ENCODE peak calls at places on chromosomes 4 and X, in four cellular contexts. C, O, E and G are unnamed samples.

GRCh38 chr4:170001688-170002267 is 24.4 kb downstream of the MFAP3L start:
- DNase-seq in O (no peak), E (no peak), C (no peak), G (no peak)

GRCh38 chr4:190020790-190021717 is 6.0 kb downstream of the FRG2 start:
- DNase-seq in C (no peak), E (peak), O (no peak), G (no peak)

GRCh38 chrX:152632445-152633097 is 5.1 kb upstream of the GABRQ start:
- DNase-seq in C (no peak), O (no peak), E (peak), G (peak)

GRCh38 chr4:54268151-54268550 is 39.1 kb downstream of the PDGFRA start:
- DNase-seq in C (no peak), O (no peak), E (no peak), G (no peak)

GRCh38 chr4:15239866-15240265 is 188.0 kb upstream of the C1QTNF7 start:
- DNase-seq in O (no peak), C (no peak), E (no peak), G (peak)

GRCh38 chrX:81564851-81565250 is 362.9 kb downstream of the SH3BGRL start:
- DNase-seq in E (no peak), C (no peak), O (no peak), G (no peak)

GRCh38 chrX:13208281-13208935 is 111.4 kb downstream of the ATXN3L start:
- DNase-seq in C (no peak), E (no peak), O (no peak), G (no peak)

GRCh38 chrX:43633757-43634156 is 22.3 kb upstream of the MAOA start:
- DNase-seq in E (no peak), O (no peak), C (no peak), G (no peak)

GRCh38 chr4:121951570-121952110 is at the start of gene TRPC3:
- DNase-seq in O (peak), E (no peak), C (no peak), G (no peak)

GRCh38 chr4:180664766-180665368 is 1578.3 kb upstream of the TENM3 start:
- DNase-seq in C (peak), O (no peak), E (peak), G (peak)

GRCh38 chr4:98406819-98407218 is 145.6 kb downstream of the RAP1GDS1 start:
- DNase-seq in C (no peak), E (no peak), O (no peak), G (no peak)

GRCh38 chrX:78024349-78025108 is 55.1 kb upstream of the PGAM4 start:
- DNase-seq in C (no peak), E (no peak), O (no peak), G (no peak)

GRCh38 chr4:3516061-3516835 is 16.0 kb downstream of the LRPAP1 start:
- DNase-seq in E (no peak), O (no peak), C (no peak), G (no peak)

GRCh38 chr4:57148831-57149230 is 38.6 kb upstream of the IGFBP7 start:
- DNase-seq in E (peak), O (no peak), C (no peak), G (peak)

GRCh38 chr4:4693258-4693657 is 151.4 kb upstream of the STX18 start:
- DNase-seq in C (no peak), O (no peak), E (peak), G (no peak)

GRCh38 chr4:155007660-155008176 is 200.7 kb upstream of the NPY2R start:
- DNase-seq in O (no peak), C (no peak), E (peak), G (no peak)

GRCh38 chrX:82412851-82413250 is 1095.2 kb upstream of the POU3F4 start:
- DNase-seq in C (no peak), O (no peak), E (peak), G (no peak)

GRCh38 chr4:182695842-182696241 is 221.3 kb downstream of the DCTD start:
- DNase-seq in O (no peak), E (peak), C (no peak), G (no peak)

GRCh38 chr4:37837446-37837845 is 11.0 kb downstream of the PGM2 start:
- DNase-seq in C (no peak), E (no peak), O (no peak), G (peak)

GRCh38 chrX:29555465-29556091 is 659.8 kb upstream of the MAGEB2 start:
- DNase-seq in E (peak), C (no peak), O (no peak), G (no peak)

GRCh38 chr4:71568131-71568530 is 215.7 kb downstream of the GC start:
- DNase-seq in E (no peak), O (no peak), C (no peak), G (no peak)

GRCh38 chr4:122309988-122310626 is 68.7 kb upstream of the ADAD1 start:
- DNase-seq in C (no peak), O (no peak), E (peak), G (no peak)

GRCh38 chr4:1171306-1172227 is 816 bp downstream of the SPON2 start:
- DNase-seq in E (no peak), C (no peak), O (peak), G (no peak)

GRCh38 chr4:156710571-156711195 is 260.9 kb downstream of the PDGFC start:
- DNase-seq in O (no peak), C (no peak), E (peak), G (no peak)

GRCh38 chrX:13747836-13748235 is 13.3 kb downstream of the OFD1 start:
- DNase-seq in O (no peak), E (peak), C (no peak), G (peak)

GRCh38 chr4:171342646-171343045 is 470.6 kb upstream of the GALNTL6 start:
- DNase-seq in C (no peak), E (no peak), O (no peak), G (no peak)

GRCh38 chrX:136021903-136022302 is 36.7 kb downstream of the SLC9A6 start:
- DNase-seq in C (no peak), E (no peak), O (no peak), G (no peak)

GRCh38 chr4:158056689-158057245 is 116.1 kb downstream of the GASK1B start:
- DNase-seq in O (no peak), C (no peak), E (no peak), G (no peak)

GRCh38 chr4:72323227-72323626 is 245.8 kb downstream of the ADAMTS3 start:
- DNase-seq in O (no peak), C (no peak), E (peak), G (no peak)

GRCh38 chr4:177367336-177367735 is 57.7 kb downstream of the NEIL3 start:
- DNase-seq in E (peak), O (no peak), C (no peak), G (peak)

GRCh38 chr4:143336828-143337599 is at the start of gene GAB1:
- DNase-seq in C (no peak), O (peak), E (peak), G (peak)

GRCh38 chrX:98481636-98482035 is 1597.9 kb downstream of the RPA4 start:
- DNase-seq in E (no peak), O (no peak), C (no peak), G (no peak)

GRCh38 chrX:152902502-152902820 is 4.6 kb downstream of the ZNF185 start:
- DNase-seq in E (no peak), C (no peak), O (no peak), G (no peak)

GRCh38 chrX:155888139-155888538 is 7.0 kb downstream of the VAMP7 start:
- DNase-seq in E (peak), C (no peak), O (no peak), G (peak)

GRCh38 chrX:138748480-138748879 is 37.0 kb upstream of the FGF13 start:
- DNase-seq in O (no peak), C (no peak), E (peak), G (no peak)